ENCODE peak calls at places on chromosomes 12 and 14, in seven cellular contexts. One of them, this sample, is unnamed.

GRCh38 chr14:23076785-23077408 is 18.0 kb downstream of the ACIN1 start:
- DNase-seq in A549: no peak
- DNase-seq in transverse colon: no peak
- DNase-seq in testis: no peak
- DNase-seq in tibial nerve: no peak
- DNase-seq in adrenal gland: no peak
- DNase-seq in stomach: no peak
- DNase-seq in this sample: no peak

GRCh38 chr14:67480011-67480410 is 8.5 kb downstream of the TMEM229B start:
- DNase-seq in testis: no peak
- DNase-seq in stomach: no peak
- DNase-seq in adrenal gland: no peak
- DNase-seq in tibial nerve: no peak
- DNase-seq in A549: no peak
- DNase-seq in transverse colon: no peak
- DNase-seq in this sample: no peak

GRCh38 chr12:124946440-124946793 is 32.0 kb upstream of the UBC start:
- DNase-seq in transverse colon: no peak
- DNase-seq in A549: no peak
- DNase-seq in stomach: no peak
- DNase-seq in tibial nerve: no peak
- DNase-seq in testis: no peak
- DNase-seq in adrenal gland: no peak
- DNase-seq in this sample: no peak

GRCh38 chr14:58871972-58872530 is 234.3 kb downstream of the DACT1 start:
- DNase-seq in testis: no peak
- DNase-seq in transverse colon: no peak
- DNase-seq in tibial nerve: no peak
- DNase-seq in adrenal gland: no peak
- DNase-seq in A549: no peak
- DNase-seq in stomach: no peak
- DNase-seq in this sample: no peak

GRCh38 chr14:59208224-59208814 is 19.9 kb downstream of the DAAM1 start:
- DNase-seq in tibial nerve: no peak
- DNase-seq in adrenal gland: no peak
- DNase-seq in transverse colon: no peak
- DNase-seq in testis: no peak
- DNase-seq in A549: no peak
- DNase-seq in stomach: no peak
- DNase-seq in this sample: no peak

GRCh38 chr14:101230851-101231550 is 327.5 kb upstream of the RTL1 start:
- DNase-seq in testis: no peak
- DNase-seq in transverse colon: no peak
- DNase-seq in adrenal gland: peak
- DNase-seq in A549: no peak
- DNase-seq in tibial nerve: no peak
- DNase-seq in stomach: no peak
- DNase-seq in this sample: no peak

GRCh38 chr14:104604461-104605449 is at the start of gene TMEM179:
- DNase-seq in testis: peak
- DNase-seq in stomach: no peak
- DNase-seq in tibial nerve: no peak
- DNase-seq in adrenal gland: peak
- DNase-seq in transverse colon: no peak
- DNase-seq in A549: no peak
- DNase-seq in this sample: no peak

GRCh38 chr12:108853426-108853825 is 4.0 kb downstream of the SSH1 start:
- DNase-seq in transverse colon: no peak
- DNase-seq in A549: no peak
- DNase-seq in testis: no peak
- DNase-seq in adrenal gland: no peak
- DNase-seq in tibial nerve: no peak
- DNase-seq in stomach: no peak
- DNase-seq in this sample: no peak

GRCh38 chr14:75277000-75277795 is 1.4 kb upstream of the FOS start:
- DNase-seq in stomach: peak
- DNase-seq in A549: peak
- DNase-seq in testis: peak
- DNase-seq in adrenal gland: peak
- DNase-seq in transverse colon: peak
- DNase-seq in tibial nerve: peak
- DNase-seq in this sample: peak

GRCh38 chr14:105030194-105030593 is 9.3 kb upstream of the CDCA4 start:
- DNase-seq in transverse colon: no peak
- DNase-seq in stomach: no peak
- DNase-seq in testis: no peak
- DNase-seq in tibial nerve: no peak
- DNase-seq in adrenal gland: no peak
- DNase-seq in A549: no peak
- DNase-seq in this sample: no peak

GRCh38 chr12:104549820-104550480 is 93.2 kb downstream of the CHST11 start:
- DNase-seq in adrenal gland: no peak
- DNase-seq in transverse colon: no peak
- DNase-seq in testis: no peak
- DNase-seq in A549: peak
- DNase-seq in tibial nerve: no peak
- DNase-seq in stomach: no peak
- DNase-seq in this sample: no peak

GRCh38 chr12:110647669-110648068 is 33.7 kb downstream of the TCTN1 start:
- DNase-seq in stomach: no peak
- DNase-seq in adrenal gland: no peak
- DNase-seq in testis: no peak
- DNase-seq in tibial nerve: no peak
- DNase-seq in A549: no peak
- DNase-seq in transverse colon: peak
- DNase-seq in this sample: no peak

GRCh38 chr12:105485321-105485910 is 154.9 kb downstream of the C12orf75 start:
- DNase-seq in testis: peak
- DNase-seq in transverse colon: no peak
- DNase-seq in A549: no peak
- DNase-seq in stomach: no peak
- DNase-seq in adrenal gland: peak
- DNase-seq in tibial nerve: no peak
- DNase-seq in this sample: no peak

GRCh38 chr14:59254911-59255545 is 66.6 kb downstream of the DAAM1 start:
- DNase-seq in transverse colon: no peak
- DNase-seq in A549: no peak
- DNase-seq in testis: peak
- DNase-seq in stomach: no peak
- DNase-seq in adrenal gland: peak
- DNase-seq in tibial nerve: no peak
- DNase-seq in this sample: no peak

GRCh38 chr14:61642246-61642982 is 52.9 kb upstream of the HIF1A start:
- DNase-seq in testis: no peak
- DNase-seq in stomach: no peak
- DNase-seq in adrenal gland: no peak
- DNase-seq in tibial nerve: no peak
- DNase-seq in A549: no peak
- DNase-seq in transverse colon: peak
- DNase-seq in this sample: no peak

GRCh38 chr12:39764944-39765560 is 145.4 kb upstream of the ABCD2 start:
- DNase-seq in transverse colon: no peak
- DNase-seq in tibial nerve: no peak
- DNase-seq in stomach: no peak
- DNase-seq in adrenal gland: no peak
- DNase-seq in A549: peak
- DNase-seq in testis: no peak
- DNase-seq in this sample: no peak

GRCh38 chr14:88879016-88879415 is 54.6 kb downstream of the TTC8 start:
- DNase-seq in tibial nerve: no peak
- DNase-seq in testis: no peak
- DNase-seq in transverse colon: no peak
- DNase-seq in stomach: no peak
- DNase-seq in A549: no peak
- DNase-seq in adrenal gland: no peak
- DNase-seq in this sample: no peak

GRCh38 chr14:105050551-105050897 is 14.7 kb downstream of the GPR132 start:
- DNase-seq in transverse colon: peak
- DNase-seq in tibial nerve: no peak
- DNase-seq in testis: no peak
- DNase-seq in stomach: peak
- DNase-seq in adrenal gland: no peak
- DNase-seq in A549: no peak
- DNase-seq in this sample: no peak

GRCh38 chr14:91185721-91186120 is 58.8 kb downstream of the GPR68 start:
- DNase-seq in adrenal gland: no peak
- DNase-seq in transverse colon: no peak
- DNase-seq in A549: no peak
- DNase-seq in tibial nerve: no peak
- DNase-seq in testis: no peak
- DNase-seq in stomach: no peak
- DNase-seq in this sample: no peak

GRCh38 chr12:54126696-54127537 is 61.9 kb downstream of the SMUG1 start:
- DNase-seq in testis: peak
- DNase-seq in stomach: peak
- DNase-seq in A549: peak
- DNase-seq in transverse colon: peak
- DNase-seq in tibial nerve: peak
- DNase-seq in adrenal gland: peak
- DNase-seq in this sample: no peak

GRCh38 chr12:72444125-72444524 is 172.0 kb downstream of the TRHDE start:
- DNase-seq in stomach: no peak
- DNase-seq in adrenal gland: no peak
- DNase-seq in tibial nerve: no peak
- DNase-seq in testis: no peak
- DNase-seq in A549: no peak
- DNase-seq in transverse colon: no peak
- DNase-seq in this sample: no peak

GRCh38 chr14:96362071-96362964 is 823 bp downstream of the ATG2B start:
- DNase-seq in transverse colon: peak
- DNase-seq in stomach: peak
- DNase-seq in testis: peak
- DNase-seq in A549: peak
- DNase-seq in adrenal gland: peak
- DNase-seq in tibial nerve: no peak
- DNase-seq in this sample: peak

GRCh38 chr12:52037248-52037861 is 13.9 kb upstream of the NR4A1 start:
- DNase-seq in transverse colon: peak
- DNase-seq in tibial nerve: no peak
- DNase-seq in testis: peak
- DNase-seq in A549: no peak
- DNase-seq in adrenal gland: peak
- DNase-seq in stomach: peak
- DNase-seq in this sample: no peak

GRCh38 chr12:52033506-52034258 is 17.6 kb upstream of the NR4A1 start:
- DNase-seq in transverse colon: no peak
- DNase-seq in adrenal gland: peak
- DNase-seq in tibial nerve: no peak
- DNase-seq in testis: no peak
- DNase-seq in stomach: no peak
- DNase-seq in A549: no peak
- DNase-seq in this sample: no peak

GRCh38 chr12:52038447-52038846 is 12.8 kb upstream of the NR4A1 start:
- DNase-seq in A549: no peak
- DNase-seq in transverse colon: no peak
- DNase-seq in tibial nerve: no peak
- DNase-seq in stomach: no peak
- DNase-seq in adrenal gland: no peak
- DNase-seq in testis: no peak
- DNase-seq in this sample: no peak

GRCh38 chr12:52035926-52036325 is 15.3 kb upstream of the NR4A1 start:
- DNase-seq in adrenal gland: no peak
- DNase-seq in stomach: no peak
- DNase-seq in tibial nerve: no peak
- DNase-seq in transverse colon: no peak
- DNase-seq in A549: no peak
- DNase-seq in testis: no peak
- DNase-seq in this sample: no peak

GRCh38 chr12:52036587-52037171 is 14.6 kb upstream of the NR4A1 start:
- DNase-seq in adrenal gland: peak
- DNase-seq in stomach: peak
- DNase-seq in tibial nerve: peak
- DNase-seq in transverse colon: peak
- DNase-seq in A549: peak
- DNase-seq in testis: peak
- DNase-seq in this sample: peak
- TF ChIP-seq POLR2A in adrenal gland: peak
- TF ChIP-seq POLR2A in stomach: no peak
- TF ChIP-seq POLR2A in tibial nerve: no peak
- TF ChIP-seq POLR2A in transverse colon: peak
- TF ChIP-seq POLR2A in A549: no peak
- TF ChIP-seq POLR2A in testis: no peak
- TF ChIP-seq POLR2A in this sample: peak

GRCh38 chr12:57236925-57237652 is 7.6 kb downstream of the SHMT2 start:
- DNase-seq in testis: no peak
- DNase-seq in adrenal gland: no peak
- DNase-seq in tibial nerve: no peak
- DNase-seq in A549: no peak
- DNase-seq in stomach: no peak
- DNase-seq in transverse colon: no peak
- DNase-seq in this sample: no peak
- H3K4me3 ChIP-seq in testis: no peak
- H3K4me3 ChIP-seq in adrenal gland: no peak
- H3K4me3 ChIP-seq in tibial nerve: no peak
- H3K4me3 ChIP-seq in A549: no peak
- H3K4me3 ChIP-seq in stomach: no peak
- H3K4me3 ChIP-seq in transverse colon: no peak
- H3K4me3 ChIP-seq in this sample: no peak

GRCh38 chr12:112937741-112938719 is at the start of gene OAS3:
- DNase-seq in tibial nerve: peak
- DNase-seq in adrenal gland: peak
- DNase-seq in stomach: peak
- DNase-seq in A549: peak
- DNase-seq in transverse colon: peak
- DNase-seq in testis: peak
- DNase-seq in this sample: peak
- TF ChIP-seq POLR2A in tibial nerve: no peak
- TF ChIP-seq POLR2A in adrenal gland: no peak
- TF ChIP-seq POLR2A in stomach: no peak
- TF ChIP-seq POLR2A in A549: peak
- TF ChIP-seq POLR2A in transverse colon: peak
- TF ChIP-seq POLR2A in testis: no peak
- TF ChIP-seq POLR2A in this sample: no peak

GRCh38 chr12:80712866-80713265 is 3.8 kb upstream of the MYF5 start:
- DNase-seq in A549: no peak
- DNase-seq in tibial nerve: no peak
- DNase-seq in transverse colon: no peak
- DNase-seq in testis: no peak
- DNase-seq in stomach: no peak
- DNase-seq in adrenal gland: no peak
- DNase-seq in this sample: no peak

GRCh38 chr12:80713419-80713818 is 3.3 kb upstream of the MYF5 start:
- DNase-seq in transverse colon: no peak
- DNase-seq in adrenal gland: no peak
- DNase-seq in testis: no peak
- DNase-seq in stomach: no peak
- DNase-seq in A549: no peak
- DNase-seq in tibial nerve: no peak
- DNase-seq in this sample: no peak

GRCh38 chr12:80714846-80715245 is 1.9 kb upstream of the MYF5 start:
- DNase-seq in testis: no peak
- DNase-seq in A549: no peak
- DNase-seq in stomach: no peak
- DNase-seq in transverse colon: no peak
- DNase-seq in tibial nerve: no peak
- DNase-seq in adrenal gland: no peak
- DNase-seq in this sample: no peak

GRCh38 chr12:80715850-80716249 is 862 bp upstream of the MYF5 start:
- DNase-seq in testis: no peak
- DNase-seq in stomach: no peak
- DNase-seq in transverse colon: no peak
- DNase-seq in adrenal gland: no peak
- DNase-seq in A549: no peak
- DNase-seq in tibial nerve: no peak
- DNase-seq in this sample: no peak

GRCh38 chr12:80714055-80714454 is 2.7 kb upstream of the MYF5 start:
- DNase-seq in transverse colon: no peak
- DNase-seq in tibial nerve: no peak
- DNase-seq in A549: no peak
- DNase-seq in adrenal gland: no peak
- DNase-seq in testis: no peak
- DNase-seq in stomach: no peak
- DNase-seq in this sample: no peak
- H3K4me3 ChIP-seq in transverse colon: no peak
- H3K4me3 ChIP-seq in tibial nerve: peak
- H3K4me3 ChIP-seq in A549: no peak
- H3K4me3 ChIP-seq in adrenal gland: no peak
- H3K4me3 ChIP-seq in testis: no peak
- H3K4me3 ChIP-seq in stomach: no peak
- H3K4me3 ChIP-seq in this sample: no peak

This sample was measured in prostate gland.